ENCODE peak calls at places on chromosomes 13 and 19, in seven cellular contexts. One of them, this sample, is unnamed.

GRCh38 chr19:56137405-56137804 is 3.7 kb upstream of the ZNF444 start:
- DNase-seq in cardiac muscle cell: no peak
- DNase-seq in pancreas: peak
- DNase-seq in heart left ventricle: no peak
- DNase-seq in breast epithelium: peak
- DNase-seq in testis: no peak
- DNase-seq in esophagus muscularis mucosa: no peak
- DNase-seq in this sample: no peak

GRCh38 chr19:15452111-15453047 is 2.6 kb upstream of the WIZ start:
- DNase-seq in breast epithelium: peak
- DNase-seq in testis: peak
- DNase-seq in cardiac muscle cell: peak
- DNase-seq in pancreas: peak
- DNase-seq in esophagus muscularis mucosa: peak
- DNase-seq in heart left ventricle: peak
- DNase-seq in this sample: peak

GRCh38 chr19:54436031-54436523 is 12.9 kb upstream of the LENG8 start:
- DNase-seq in breast epithelium: no peak
- DNase-seq in pancreas: no peak
- DNase-seq in esophagus muscularis mucosa: no peak
- DNase-seq in cardiac muscle cell: no peak
- DNase-seq in testis: peak
- DNase-seq in heart left ventricle: no peak
- DNase-seq in this sample: no peak

GRCh38 chr19:5539431-5539833 is 28.3 kb downstream of the TINCR start:
- DNase-seq in breast epithelium: no peak
- DNase-seq in esophagus muscularis mucosa: no peak
- DNase-seq in pancreas: no peak
- DNase-seq in cardiac muscle cell: no peak
- DNase-seq in testis: no peak
- DNase-seq in heart left ventricle: peak
- DNase-seq in this sample: no peak

GRCh38 chr13:24341439-24341838 is 32.1 kb downstream of the C1QTNF9 start:
- DNase-seq in esophagus muscularis mucosa: peak
- DNase-seq in pancreas: no peak
- DNase-seq in heart left ventricle: no peak
- DNase-seq in testis: no peak
- DNase-seq in cardiac muscle cell: no peak
- DNase-seq in breast epithelium: no peak
- DNase-seq in this sample: no peak

GRCh38 chr19:19064098-19064722 is 416 bp downstream of the SLC25A42 start:
- DNase-seq in breast epithelium: peak
- DNase-seq in pancreas: no peak
- DNase-seq in esophagus muscularis mucosa: no peak
- DNase-seq in testis: peak
- DNase-seq in heart left ventricle: no peak
- DNase-seq in cardiac muscle cell: no peak
- DNase-seq in this sample: no peak

GRCh38 chr13:45341799-45342584 is 1.0 kb upstream of the TPT1 start:
- DNase-seq in testis: peak
- DNase-seq in cardiac muscle cell: peak
- DNase-seq in breast epithelium: peak
- DNase-seq in esophagus muscularis mucosa: no peak
- DNase-seq in pancreas: peak
- DNase-seq in heart left ventricle: no peak
- DNase-seq in this sample: no peak

GRCh38 chr13:47126432-47126831 is 229.6 kb upstream of the HTR2A start:
- DNase-seq in esophagus muscularis mucosa: peak
- DNase-seq in heart left ventricle: no peak
- DNase-seq in cardiac muscle cell: peak
- DNase-seq in breast epithelium: no peak
- DNase-seq in pancreas: no peak
- DNase-seq in testis: no peak
- DNase-seq in this sample: no peak

GRCh38 chr19:49398001-49398615 is 10.1 kb downstream of the KASH5 start:
- DNase-seq in breast epithelium: no peak
- DNase-seq in cardiac muscle cell: no peak
- DNase-seq in pancreas: no peak
- DNase-seq in testis: no peak
- DNase-seq in heart left ventricle: no peak
- DNase-seq in esophagus muscularis mucosa: no peak
- DNase-seq in this sample: no peak

GRCh38 chr19:4376245-4376990 is 23.9 kb downstream of the SH3GL1 start:
- DNase-seq in esophagus muscularis mucosa: no peak
- DNase-seq in heart left ventricle: no peak
- DNase-seq in breast epithelium: no peak
- DNase-seq in testis: no peak
- DNase-seq in pancreas: no peak
- DNase-seq in cardiac muscle cell: no peak
- DNase-seq in this sample: no peak

GRCh38 chr19:31015778-31016177 is 333.5 kb downstream of the TSHZ3 start:
- DNase-seq in esophagus muscularis mucosa: no peak
- DNase-seq in breast epithelium: no peak
- DNase-seq in pancreas: no peak
- DNase-seq in heart left ventricle: no peak
- DNase-seq in cardiac muscle cell: no peak
- DNase-seq in testis: no peak
- DNase-seq in this sample: no peak

GRCh38 chr19:17089238-17089637 is 13.7 kb downstream of the MYO9B start:
- DNase-seq in heart left ventricle: no peak
- DNase-seq in esophagus muscularis mucosa: no peak
- DNase-seq in pancreas: no peak
- DNase-seq in breast epithelium: no peak
- DNase-seq in cardiac muscle cell: peak
- DNase-seq in testis: no peak
- DNase-seq in this sample: no peak

GRCh38 chr19:38362076-38362945 is 12.1 kb upstream of the PSMD8 start:
- DNase-seq in testis: peak
- DNase-seq in esophagus muscularis mucosa: peak
- DNase-seq in heart left ventricle: peak
- DNase-seq in breast epithelium: peak
- DNase-seq in cardiac muscle cell: peak
- DNase-seq in pancreas: peak
- DNase-seq in this sample: no peak

GRCh38 chr13:51551446-51551845 is 32.8 kb upstream of the WDFY2 start:
- DNase-seq in pancreas: no peak
- DNase-seq in esophagus muscularis mucosa: no peak
- DNase-seq in cardiac muscle cell: no peak
- DNase-seq in breast epithelium: no peak
- DNase-seq in testis: no peak
- DNase-seq in heart left ventricle: no peak
- DNase-seq in this sample: no peak

GRCh38 chr19:38425810-38426466 is at the start of gene RASGRP4:
- DNase-seq in breast epithelium: no peak
- DNase-seq in cardiac muscle cell: peak
- DNase-seq in esophagus muscularis mucosa: no peak
- DNase-seq in testis: no peak
- DNase-seq in pancreas: no peak
- DNase-seq in heart left ventricle: peak
- DNase-seq in this sample: no peak

GRCh38 chr19:14559916-14560775 is 11.7 kb downstream of the NDUFB7 start:
- DNase-seq in esophagus muscularis mucosa: no peak
- DNase-seq in cardiac muscle cell: no peak
- DNase-seq in pancreas: no peak
- DNase-seq in heart left ventricle: peak
- DNase-seq in testis: no peak
- DNase-seq in breast epithelium: no peak
- DNase-seq in this sample: no peak

GRCh38 chr13:75829874-75830273 is 193.7 kb downstream of the LMO7 start:
- DNase-seq in esophagus muscularis mucosa: no peak
- DNase-seq in cardiac muscle cell: no peak
- DNase-seq in testis: no peak
- DNase-seq in heart left ventricle: no peak
- DNase-seq in breast epithelium: no peak
- DNase-seq in pancreas: no peak
- DNase-seq in this sample: no peak

GRCh38 chr13:27583645-27584044 is 36.7 kb downstream of the LNX2 start:
- DNase-seq in heart left ventricle: no peak
- DNase-seq in breast epithelium: no peak
- DNase-seq in esophagus muscularis mucosa: no peak
- DNase-seq in pancreas: no peak
- DNase-seq in cardiac muscle cell: peak
- DNase-seq in testis: no peak
- DNase-seq in this sample: no peak

GRCh38 chr13:62931901-62932883 is 1516.5 kb upstream of the PCDH20 start:
- DNase-seq in pancreas: no peak
- DNase-seq in heart left ventricle: no peak
- DNase-seq in cardiac muscle cell: peak
- DNase-seq in breast epithelium: no peak
- DNase-seq in esophagus muscularis mucosa: no peak
- DNase-seq in testis: no peak
- DNase-seq in this sample: no peak

GRCh38 chr13:47798906-47799305 is 202.2 kb downstream of the SUCLA2 start:
- DNase-seq in heart left ventricle: no peak
- DNase-seq in testis: no peak
- DNase-seq in esophagus muscularis mucosa: no peak
- DNase-seq in pancreas: no peak
- DNase-seq in breast epithelium: no peak
- DNase-seq in cardiac muscle cell: peak
- DNase-seq in this sample: no peak

GRCh38 chr13:98493035-98493401 is 83.9 kb downstream of the STK24 start:
- DNase-seq in esophagus muscularis mucosa: no peak
- DNase-seq in testis: no peak
- DNase-seq in pancreas: no peak
- DNase-seq in heart left ventricle: no peak
- DNase-seq in breast epithelium: no peak
- DNase-seq in cardiac muscle cell: no peak
- DNase-seq in this sample: peak

GRCh38 chr19:39544201-39544903 is 4.4 kb upstream of the EID2 start:
- DNase-seq in heart left ventricle: no peak
- DNase-seq in testis: no peak
- DNase-seq in cardiac muscle cell: peak
- DNase-seq in esophagus muscularis mucosa: no peak
- DNase-seq in breast epithelium: no peak
- DNase-seq in pancreas: no peak
- DNase-seq in this sample: no peak

GRCh38 chr19:53892981-53893325 is 11.0 kb downstream of the PRKCG start:
- DNase-seq in cardiac muscle cell: no peak
- DNase-seq in heart left ventricle: no peak
- DNase-seq in breast epithelium: no peak
- DNase-seq in esophagus muscularis mucosa: no peak
- DNase-seq in pancreas: no peak
- DNase-seq in testis: no peak
- DNase-seq in this sample: no peak

GRCh38 chr13:23867027-23867491 is 22.1 kb downstream of the MIPEP start:
- DNase-seq in heart left ventricle: no peak
- DNase-seq in esophagus muscularis mucosa: no peak
- DNase-seq in cardiac muscle cell: peak
- DNase-seq in pancreas: no peak
- DNase-seq in breast epithelium: no peak
- DNase-seq in testis: no peak
- DNase-seq in this sample: peak

GRCh38 chr19:5192568-5192967 is 148.0 kb downstream of the PTPRS start:
- DNase-seq in testis: no peak
- DNase-seq in cardiac muscle cell: no peak
- DNase-seq in pancreas: no peak
- DNase-seq in heart left ventricle: no peak
- DNase-seq in breast epithelium: no peak
- DNase-seq in esophagus muscularis mucosa: no peak
- DNase-seq in this sample: no peak

DNA sequence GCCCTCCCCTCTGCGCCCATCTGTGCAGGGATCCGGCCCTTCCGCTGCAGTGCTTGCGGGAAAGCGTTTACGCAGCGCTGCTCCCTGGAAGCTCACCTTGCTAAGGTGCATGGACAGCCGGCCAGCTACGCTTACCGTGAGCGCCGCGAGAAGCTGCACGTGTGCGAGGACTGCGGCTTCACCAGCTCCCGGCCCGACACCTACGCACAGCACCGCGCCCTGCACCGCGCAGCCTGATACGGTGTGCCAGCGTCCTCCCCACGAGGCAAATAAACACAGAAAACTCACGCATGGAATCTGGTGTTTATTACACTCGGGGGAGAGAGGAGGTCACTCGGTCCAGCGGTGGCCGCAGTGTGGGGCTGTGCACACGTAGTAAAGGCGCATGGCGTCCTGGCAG is 1.2 kb downstream of the POLR2I start:
- DNase-seq in breast epithelium: no peak
- DNase-seq in heart left ventricle: no peak
- DNase-seq in cardiac muscle cell: no peak
- DNase-seq in pancreas: no peak
- DNase-seq in esophagus muscularis mucosa: no peak
- DNase-seq in testis: no peak
- DNase-seq in this sample: no peak
- TF ChIP-seq CTCF in breast epithelium: no peak
- TF ChIP-seq CTCF in heart left ventricle: no peak
- TF ChIP-seq CTCF in cardiac muscle cell: no peak
- TF ChIP-seq CTCF in pancreas: no peak
- TF ChIP-seq CTCF in esophagus muscularis mucosa: no peak
- TF ChIP-seq CTCF in testis: no peak
- TF ChIP-seq CTCF in this sample: no peak

DNA sequence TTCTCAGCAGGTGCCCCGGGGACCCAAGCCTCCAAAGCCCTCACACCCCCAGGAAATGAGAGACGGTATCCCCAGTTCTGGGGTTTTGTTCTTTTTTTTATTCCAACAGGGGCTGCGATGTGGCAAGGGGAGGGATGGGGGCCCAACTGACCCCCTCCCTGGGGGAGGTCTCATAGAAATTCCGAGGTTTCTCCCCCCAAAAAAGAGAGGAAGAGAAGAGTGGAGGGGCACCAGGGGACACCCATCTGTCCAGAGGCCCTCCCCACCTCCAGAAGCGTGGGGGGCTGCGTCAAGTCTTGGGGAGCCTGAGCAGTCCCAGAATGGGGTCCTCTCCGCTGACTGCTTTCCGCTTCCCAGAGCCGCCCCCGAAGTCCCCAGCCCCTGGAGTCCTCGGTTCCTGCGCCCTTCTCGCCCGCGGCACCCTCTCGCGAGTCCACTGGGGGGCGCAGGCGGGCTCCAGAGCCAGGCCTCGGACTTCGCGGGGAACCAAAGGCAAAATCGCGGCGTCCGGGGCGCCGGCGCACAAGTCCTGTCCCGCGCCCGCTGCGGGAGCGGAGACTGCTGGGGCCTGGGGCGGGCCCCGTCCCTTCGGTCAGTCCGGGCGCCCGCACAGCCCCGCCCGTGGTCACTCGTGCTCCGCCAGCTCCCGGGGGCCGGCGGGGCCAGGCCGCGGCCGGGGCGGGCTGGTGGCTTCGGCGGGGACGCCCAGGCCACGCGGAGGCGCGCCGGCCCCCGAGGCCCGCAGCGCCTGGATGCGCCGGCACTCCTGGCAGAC is 4.4 kb upstream of the ATP1A3 start:
- DNase-seq in pancreas: no peak
- DNase-seq in cardiac muscle cell: peak
- DNase-seq in heart left ventricle: no peak
- DNase-seq in breast epithelium: no peak
- DNase-seq in testis: peak
- DNase-seq in esophagus muscularis mucosa: no peak
- DNase-seq in this sample: no peak
- TF ChIP-seq CTCF in pancreas: no peak
- TF ChIP-seq CTCF in cardiac muscle cell: peak
- TF ChIP-seq CTCF in heart left ventricle: peak
- TF ChIP-seq CTCF in breast epithelium: no peak
- TF ChIP-seq CTCF in testis: no peak
- TF ChIP-seq CTCF in esophagus muscularis mucosa: peak
- TF ChIP-seq CTCF in this sample: peak

GRCh38 chr13:109330123-109330522 is 456.3 kb downstream of the IRS2 start:
- DNase-seq in esophagus muscularis mucosa: no peak
- DNase-seq in breast epithelium: no peak
- DNase-seq in pancreas: no peak
- DNase-seq in testis: no peak
- DNase-seq in cardiac muscle cell: no peak
- DNase-seq in heart left ventricle: no peak
- DNase-seq in this sample: no peak
- TF ChIP-seq CTCF in esophagus muscularis mucosa: no peak
- TF ChIP-seq CTCF in breast epithelium: no peak
- TF ChIP-seq CTCF in pancreas: no peak
- TF ChIP-seq CTCF in testis: no peak
- TF ChIP-seq CTCF in cardiac muscle cell: no peak
- TF ChIP-seq CTCF in heart left ventricle: no peak
- TF ChIP-seq CTCF in this sample: no peak

GRCh38 chr13:80824231-80824630 is 483.3 kb upstream of the SPRY2 start:
- DNase-seq in breast epithelium: no peak
- DNase-seq in heart left ventricle: no peak
- DNase-seq in cardiac muscle cell: peak
- DNase-seq in pancreas: no peak
- DNase-seq in esophagus muscularis mucosa: no peak
- DNase-seq in testis: no peak
- DNase-seq in this sample: no peak
- TF ChIP-seq CTCF in breast epithelium: no peak
- TF ChIP-seq CTCF in heart left ventricle: no peak
- TF ChIP-seq CTCF in cardiac muscle cell: no peak
- TF ChIP-seq CTCF in pancreas: no peak
- TF ChIP-seq CTCF in esophagus muscularis mucosa: no peak
- TF ChIP-seq CTCF in testis: no peak
- TF ChIP-seq CTCF in this sample: no peak

This sample was measured in retinal pigment epithelial cell.